ENCODE peak calls at places on chromosomes 6 and 20, in five cellular contexts. W, S, V, P and B are unnamed samples.

GRCh38 chr6:10073326-10073725 is 341.5 kb downstream of the TFAP2A start:
- DNase-seq in S (no peak), W (no peak), V (no peak), P (no peak), B (no peak)

GRCh38 chr20:50519036-50519780 is 9.0 kb downstream of the PTPN1 start:
- DNase-seq in W (no peak), P (no peak), V (no peak), S (no peak), B (no peak)

GRCh38 chr6:6851059-6851658 is 256.6 kb upstream of the RREB1 start:
- DNase-seq in S (peak), W (no peak), P (peak), V (peak), B (peak)

GRCh38 chr6:11187301-11187700 is 45.2 kb downstream of the NEDD9 start:
- DNase-seq in W (no peak), V (no peak), S (no peak), P (no peak), B (no peak)

GRCh38 chr20:25125636-25126035 is 43.7 kb upstream of the VSX1 start:
- DNase-seq in V (no peak), P (no peak), W (no peak), S (no peak), B (no peak)

GRCh38 chr6:105137388-105137787 is 42.4 kb downstream of the POPDC3 start:
- DNase-seq in V (no peak), S (peak), P (peak), W (peak), B (no peak)

GRCh38 chr20:4511776-4512175 is 209.9 kb upstream of the PRND start:
- DNase-seq in V (no peak), S (no peak), P (no peak), W (no peak), B (no peak)

GRCh38 chr6:45493761-45494160 is 116.0 kb upstream of the SUPT3H start:
- DNase-seq in S (no peak), W (no peak), P (peak), V (no peak), B (no peak)

GRCh38 chr20:34404803-34405202 is 41.7 kb downstream of the ITCH start:
- DNase-seq in W (no peak), V (no peak), P (no peak), S (no peak), B (no peak)

GRCh38 chr6:44001318-44001868 is 125.9 kb downstream of the MRPL14 start:
- DNase-seq in S (no peak), W (no peak), P (peak), V (no peak), B (peak)

DNA sequence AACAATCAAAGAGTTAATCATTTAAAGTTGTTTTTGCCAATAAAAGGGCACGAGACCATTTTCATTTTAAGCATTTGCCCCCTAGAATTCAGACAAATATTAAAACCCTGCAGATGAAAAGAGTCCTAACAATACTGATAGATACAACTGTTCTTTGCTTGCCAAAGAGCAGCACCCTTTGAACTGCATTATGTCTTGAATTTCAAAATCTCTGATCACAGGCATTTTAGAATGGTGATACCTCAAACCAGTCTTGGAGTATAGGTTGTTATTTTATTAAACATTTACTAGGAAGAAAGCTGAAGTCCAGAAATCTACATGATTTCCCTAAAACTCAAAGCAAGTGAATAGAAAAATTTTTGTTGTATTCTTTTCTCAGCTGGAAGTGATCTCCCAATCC is 108.7 kb downstream of the KIF13A start:
- DNase-seq in S (no peak), V (no peak), W (no peak), P (no peak), B (no peak)
- H3K4me3 ChIP-seq in S (no peak), V (no peak), W (no peak), P (no peak), B (no peak)

GRCh38 chr20:44640522-44640921 is 11.0 kb downstream of the ADA start:
- DNase-seq in V (no peak), W (no peak), S (no peak), P (no peak), B (no peak)

GRCh38 chr20:44643596-44644383 is 7.7 kb downstream of the ADA start:
- DNase-seq in W (no peak), S (peak), V (peak), P (peak), B (peak)

GRCh38 chr20:44641305-44641704 is 10.2 kb downstream of the ADA start:
- DNase-seq in W (no peak), P (no peak), S (no peak), V (no peak), B (no peak)

GRCh38 chr20:44643154-44643519 is 8.4 kb downstream of the ADA start:
- DNase-seq in P (no peak), V (no peak), S (no peak), W (no peak), B (no peak)

GRCh38 chr20:44642203-44643153 is 9.0 kb downstream of the ADA start:
- DNase-seq in W (no peak), P (peak), V (peak), S (peak), B (peak)
- TF ChIP-seq CTCF in W (no peak), P (no peak), V (no peak), S (no peak), B (peak)

GRCh38 chr20:48445827-48446226 is 382.0 kb downstream of the PREX1 start:
- DNase-seq in V (no peak), S (no peak), P (no peak), W (no peak), B (no peak)

GRCh38 chr20:48447456-48447855 is 380.3 kb downstream of the PREX1 start:
- DNase-seq in W (no peak), P (no peak), V (no peak), S (no peak), B (no peak)

GRCh38 chr20:48444249-48444648 is 383.6 kb downstream of the PREX1 start:
- DNase-seq in V (no peak), W (no peak), P (no peak), S (no peak), B (no peak)

GRCh38 chr20:48451401-48451800 is 376.4 kb downstream of the PREX1 start:
- DNase-seq in S (no peak), V (no peak), W (no peak), P (no peak), B (no peak)

DNA sequence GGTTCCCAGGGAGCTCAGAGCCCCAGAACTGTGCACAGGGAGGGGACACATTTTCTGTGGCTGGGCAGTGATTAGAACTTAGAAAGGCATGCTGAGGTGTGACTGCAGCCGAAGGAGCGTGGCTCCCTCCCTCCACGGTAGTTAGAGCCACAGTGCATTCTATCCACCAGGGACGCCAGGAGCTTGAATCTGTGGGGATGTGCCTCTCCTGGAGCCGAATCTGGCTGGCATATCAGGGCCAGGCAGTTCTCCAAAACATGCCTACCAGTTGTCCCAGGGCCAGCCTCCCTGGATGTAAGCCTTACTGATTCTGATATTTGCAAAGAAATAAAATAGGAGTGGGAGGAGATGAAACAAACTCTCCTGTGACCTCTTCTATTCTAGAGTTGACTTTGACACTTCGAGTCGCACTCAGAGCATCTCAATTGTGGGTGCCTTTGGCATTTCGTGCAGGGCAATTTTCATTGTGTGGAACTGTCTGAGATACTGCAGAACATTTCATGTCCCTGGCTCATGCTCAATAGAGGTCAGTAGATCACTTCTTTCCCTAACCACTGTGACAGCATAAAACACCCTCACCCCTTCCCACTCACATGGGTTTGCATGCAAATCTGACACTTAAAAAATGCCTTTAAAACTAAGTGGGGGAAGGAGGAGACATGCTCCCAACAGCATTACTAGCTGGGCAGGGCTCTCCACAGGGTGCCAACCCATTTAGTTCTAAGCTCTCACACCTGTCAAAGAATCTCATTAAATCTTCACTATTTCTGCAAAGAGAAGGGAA is 379.0 kb downstream of the PREX1 start:
- DNase-seq in W (no peak), V (no peak), S (no peak), P (no peak), B (no peak)
- H3K4me3 ChIP-seq in W (no peak), V (no peak), S (no peak), P (no peak), B (no peak)

GRCh38 chr6:29617782-29618557 is 15.0 kb downstream of the GABBR1 start:
- DNase-seq in P (no peak), S (no peak), W (no peak), V (no peak), B (no peak)
- TF ChIP-seq CTCF in P (peak), S (no peak), W (no peak), V (no peak), B (no peak)

GRCh38 chr6:137871299-137871698 is 4.2 kb downstream of the TNFAIP3 start:
- DNase-seq in S (no peak), W (no peak), V (no peak), P (peak), B (no peak)

GRCh38 chr6:137870286-137870685 is 3.2 kb downstream of the TNFAIP3 start:
- DNase-seq in W (no peak), V (no peak), S (no peak), P (no peak), B (no peak)

GRCh38 chr6:137872071-137872470 is 5.0 kb downstream of the TNFAIP3 start:
- DNase-seq in V (peak), W (no peak), S (no peak), P (peak), B (peak)

GRCh38 chr6:137869781-137870180 is 2.7 kb downstream of the TNFAIP3 start:
- DNase-seq in S (no peak), P (no peak), V (no peak), W (no peak), B (no peak)

DNA sequence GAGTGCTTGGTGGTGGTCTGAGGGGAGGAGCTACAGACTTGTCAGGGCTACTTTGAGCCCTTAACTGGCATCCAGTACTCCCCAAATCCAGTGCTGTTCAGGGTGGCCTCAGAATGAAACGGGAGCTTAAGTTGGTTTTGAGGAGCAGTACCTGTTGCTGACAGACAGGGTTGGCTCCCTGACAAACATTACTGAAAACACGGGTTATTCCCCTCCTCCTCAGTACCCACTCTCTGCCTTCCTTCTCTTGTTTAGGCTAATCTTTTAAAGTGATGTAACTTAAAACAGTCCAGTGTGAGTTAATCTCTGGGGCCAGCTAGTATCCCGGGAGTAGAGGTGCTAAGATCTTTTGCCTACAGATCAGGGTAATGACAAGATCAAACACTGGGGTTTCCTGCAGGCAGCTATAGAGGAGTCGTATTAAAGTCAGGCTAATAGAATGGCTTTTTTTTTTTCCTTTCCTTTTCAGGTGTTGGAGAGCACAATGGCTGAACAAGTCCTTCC is 3.7 kb downstream of the TNFAIP3 start:
- DNase-seq in S (no peak), V (peak), P (peak), W (no peak), B (no peak)
- H3K4me3 ChIP-seq in S (peak), V (peak), P (no peak), W (peak), B (no peak)

GRCh38 chr6:47283993-47284392 is 25.7 kb downstream of the TNFRSF21 start:
- DNase-seq in S (no peak), W (no peak), P (no peak), V (no peak), B (no peak)
- TF ChIP-seq CTCF in S (no peak), W (no peak), P (no peak), V (no peak), B (no peak)

DNA sequence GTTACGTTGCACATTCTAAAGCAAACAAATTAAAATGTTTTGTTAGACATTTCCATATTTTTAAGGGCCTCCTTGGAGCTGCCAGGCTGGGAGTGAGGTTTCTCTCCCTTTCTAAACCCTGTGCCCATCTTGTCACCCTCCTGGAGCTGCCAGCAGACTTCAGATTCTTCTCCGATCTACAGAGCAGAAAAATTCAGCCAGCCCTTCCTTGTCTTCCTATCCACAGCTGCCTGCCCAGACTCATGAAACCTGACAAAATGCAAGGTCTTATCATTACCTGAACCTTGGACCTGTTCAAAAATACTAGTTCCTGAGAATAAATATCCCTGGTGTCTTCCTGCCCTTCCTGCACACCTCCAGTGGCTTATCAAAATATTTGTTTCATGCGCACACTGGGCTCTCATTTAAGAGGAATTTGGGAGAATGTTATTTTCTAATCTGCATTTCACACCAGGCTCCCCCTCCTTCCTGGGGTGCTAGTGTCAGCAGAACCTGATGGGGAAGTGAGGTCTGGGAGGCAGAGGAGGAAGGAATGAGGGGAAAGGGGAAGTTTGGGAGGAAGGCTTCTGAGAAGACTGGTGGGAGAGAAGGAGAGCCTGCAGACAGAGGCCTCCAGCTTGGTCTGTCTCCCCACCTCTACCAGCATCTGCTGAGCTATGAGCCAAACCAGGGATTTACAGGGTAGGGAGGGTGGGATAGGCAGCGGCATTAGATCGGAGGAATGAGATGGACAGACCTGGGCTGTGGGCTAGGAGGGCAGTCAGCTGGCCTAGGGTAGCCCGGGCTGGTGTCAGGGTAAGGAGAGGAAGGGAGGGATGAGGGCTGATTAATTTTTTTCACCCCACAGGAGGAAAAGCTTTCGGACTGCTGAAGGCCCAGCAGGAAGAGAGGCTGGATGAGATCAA is at the start of gene AIF1:
- DNase-seq in V (no peak), S (no peak), P (no peak), W (no peak), B (no peak)
- H3K4me3 ChIP-seq in V (no peak), S (no peak), P (no peak), W (peak), B (no peak)

DNA sequence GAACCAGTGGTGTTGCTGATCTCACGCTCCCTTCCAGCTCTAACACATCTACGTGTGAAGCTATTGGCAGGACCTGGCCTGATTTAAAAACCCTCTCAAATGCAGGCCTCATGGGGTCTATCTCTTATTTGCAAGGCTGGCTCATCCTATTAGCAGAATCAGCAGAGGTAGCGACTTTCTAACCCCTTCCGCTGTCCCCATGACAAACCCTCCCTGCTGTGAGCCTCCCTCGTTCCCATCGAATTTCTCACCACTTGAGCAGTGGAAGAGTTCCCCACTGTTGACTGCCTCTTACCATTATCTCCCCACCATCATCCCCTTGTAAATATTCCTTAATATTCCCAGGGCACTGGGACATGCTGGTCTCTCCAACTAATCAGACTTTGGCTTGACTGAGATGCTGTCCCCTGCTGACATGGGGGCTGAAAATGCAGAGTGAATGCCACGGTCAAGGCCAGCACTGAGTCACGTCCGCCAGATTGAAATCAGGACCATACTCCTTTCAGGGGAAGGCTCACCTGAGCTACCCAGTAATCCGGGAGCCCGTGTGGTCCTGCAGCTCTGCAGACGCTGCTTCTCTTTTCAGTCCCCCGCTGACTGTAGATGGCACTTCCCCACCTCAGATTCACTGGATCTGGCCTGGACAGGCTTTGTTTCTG is 23.0 kb downstream of the AAR2 start:
- DNase-seq in S (no peak), W (no peak), P (no peak), V (no peak), B (no peak)
- TF ChIP-seq CTCF in S (no peak), W (no peak), P (no peak), V (no peak), B (no peak)

GRCh38 chr6:170490259-170490658 is 62.8 kb downstream of the PSMB1 start:
- DNase-seq in W (no peak), P (no peak), V (no peak), S (no peak), B (no peak)
- H3K4me3 ChIP-seq in W (no peak), P (no peak), V (no peak), S (no peak), B (no peak)